ENCODE peak calls at places on chromosomes 1 and 21, in seven cellular contexts. One of them, this sample, is unnamed.
A peak's percentile ranks its signal among the peaks of the same experiment; 100 is the strongest.

GRCh38 chr1:32307313-32307712 is 15.4 kb downstream of the HDAC1 start:
- DNase-seq in left ventricle myocardium inferior: no peak
- DNase-seq in tibial nerve: no peak
- DNase-seq in astrocyte: peak; percentile 22
- DNase-seq in AG10803: peak; percentile 37
- DNase-seq in pancreas: no peak
- DNase-seq in OCI-LY7: no peak
- DNase-seq in this sample: peak; percentile 34

GRCh38 chr1:163071381-163072255 is 2.5 kb downstream of the RGS4 start:
- DNase-seq in AG10803: peak; percentile 78
- DNase-seq in tibial nerve: peak; percentile 25
- DNase-seq in astrocyte: peak; percentile 84
- DNase-seq in OCI-LY7: peak; percentile 43
- DNase-seq in left ventricle myocardium inferior: peak; percentile 39
- DNase-seq in pancreas: peak; percentile 30
- DNase-seq in this sample: peak; percentile 76

GRCh38 chr21:33767236-33767635 is 124.9 kb downstream of the ITSN1 start:
- DNase-seq in pancreas: no peak
- DNase-seq in tibial nerve: no peak
- DNase-seq in OCI-LY7: no peak
- DNase-seq in left ventricle myocardium inferior: no peak
- DNase-seq in astrocyte: peak; percentile 63
- DNase-seq in AG10803: peak; percentile 76
- DNase-seq in this sample: no peak

GRCh38 chr1:194873328-194873923 is 1687.0 kb upstream of the B3GALT2 start:
- DNase-seq in tibial nerve: no peak
- DNase-seq in astrocyte: peak; percentile 24
- DNase-seq in AG10803: no peak
- DNase-seq in pancreas: no peak
- DNase-seq in left ventricle myocardium inferior: no peak
- DNase-seq in OCI-LY7: no peak
- DNase-seq in this sample: no peak

GRCh38 chr1:205588691-205589445 is 42.9 kb downstream of the ELK4 start:
- DNase-seq in pancreas: no peak
- DNase-seq in tibial nerve: no peak
- DNase-seq in OCI-LY7: peak; percentile 75
- DNase-seq in AG10803: peak; percentile 52
- DNase-seq in left ventricle myocardium inferior: no peak
- DNase-seq in astrocyte: peak; percentile 52
- DNase-seq in this sample: peak; percentile 49

GRCh38 chr1:25022361-25023189 is 92.5 kb upstream of the RUNX3 start:
- DNase-seq in astrocyte: peak; percentile 95
- DNase-seq in AG10803: peak; percentile 90
- DNase-seq in tibial nerve: peak; percentile 27
- DNase-seq in OCI-LY7: peak; percentile 86
- DNase-seq in pancreas: no peak
- DNase-seq in left ventricle myocardium inferior: peak; percentile 46
- DNase-seq in this sample: peak; percentile 89

GRCh38 chr1:55337801-55338447 is 122.8 kb upstream of the USP24 start:
- DNase-seq in left ventricle myocardium inferior: no peak
- DNase-seq in OCI-LY7: peak; percentile 55
- DNase-seq in pancreas: no peak
- DNase-seq in tibial nerve: no peak
- DNase-seq in AG10803: peak; percentile 55
- DNase-seq in astrocyte: peak; percentile 45
- DNase-seq in this sample: peak; percentile 77

GRCh38 chr1:1891349-1892078 is 627 bp upstream of the GNB1 start:
- DNase-seq in AG10803: peak; percentile 70
- DNase-seq in tibial nerve: no peak
- DNase-seq in pancreas: peak; percentile 88
- DNase-seq in OCI-LY7: peak; percentile 82
- DNase-seq in astrocyte: no peak
- DNase-seq in left ventricle myocardium inferior: peak; percentile 79
- DNase-seq in this sample: peak; percentile 66

GRCh38 chr1:243394610-243395490 is 139.0 kb downstream of the SDCCAG8 start:
- DNase-seq in left ventricle myocardium inferior: no peak
- DNase-seq in OCI-LY7: no peak
- DNase-seq in pancreas: no peak
- DNase-seq in AG10803: no peak
- DNase-seq in tibial nerve: no peak
- DNase-seq in astrocyte: no peak
- DNase-seq in this sample: no peak

DNA sequence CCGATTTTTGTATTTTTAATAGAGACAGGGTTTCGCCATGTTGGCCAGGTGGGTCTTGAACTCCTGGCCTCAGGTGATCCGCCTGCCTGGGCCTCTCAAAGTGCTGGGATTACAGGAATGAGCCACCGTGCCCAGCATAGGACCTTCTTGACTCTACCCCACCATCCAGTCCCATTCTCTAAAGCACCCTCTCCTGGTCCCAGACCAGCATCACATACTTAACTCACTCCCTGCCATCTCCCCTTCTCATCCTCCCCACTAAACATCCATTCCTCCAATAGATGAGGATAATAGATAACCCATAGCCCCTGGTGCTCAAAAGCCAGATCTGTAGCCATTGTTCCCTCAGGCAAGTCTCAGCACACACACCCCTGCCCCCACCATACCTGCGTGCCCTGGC is 2.1 kb downstream of the ENTREP3 start:
- DNase-seq in left ventricle myocardium inferior: no peak
- DNase-seq in OCI-LY7: no peak
- DNase-seq in astrocyte: no peak
- DNase-seq in pancreas: no peak
- DNase-seq in AG10803: no peak
- DNase-seq in tibial nerve: no peak
- DNase-seq in this sample: no peak
- TF ChIP-seq CTCF in left ventricle myocardium inferior: no peak
- TF ChIP-seq CTCF in OCI-LY7: peak; percentile 24
- TF ChIP-seq CTCF in astrocyte: no peak
- TF ChIP-seq CTCF in pancreas: no peak
- TF ChIP-seq CTCF in AG10803: no peak
- TF ChIP-seq CTCF in tibial nerve: no peak
- TF ChIP-seq CTCF in this sample: peak; percentile 17

DNA sequence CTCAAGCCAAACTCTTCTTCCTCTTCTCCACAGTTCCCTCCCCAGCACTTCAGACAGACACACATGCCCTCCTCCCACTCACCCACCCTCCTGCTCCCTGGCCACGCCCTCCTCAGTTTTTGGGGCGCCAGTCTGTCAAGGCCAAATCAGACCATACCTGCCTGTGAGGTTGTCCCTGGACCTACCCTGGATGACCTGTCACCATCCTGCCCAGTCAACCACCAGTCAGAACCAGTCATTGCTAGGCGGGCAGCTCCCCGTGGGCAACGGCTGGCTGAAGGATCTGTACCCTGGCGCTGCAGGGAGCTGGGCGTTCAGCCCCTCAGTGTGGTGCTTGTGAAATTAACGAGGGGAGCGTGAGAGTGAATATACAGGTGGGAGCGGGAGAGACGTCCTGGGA is 670 bp downstream of the C1orf210 start:
- DNase-seq in tibial nerve: no peak
- DNase-seq in pancreas: no peak
- DNase-seq in OCI-LY7: no peak
- DNase-seq in astrocyte: no peak
- DNase-seq in left ventricle myocardium inferior: no peak
- DNase-seq in AG10803: no peak
- DNase-seq in this sample: no peak
- H3K4me3 ChIP-seq in tibial nerve: no peak overlapping the region
- H3K4me3 ChIP-seq in pancreas: peak overlapping the region; percentile 31
- H3K4me3 ChIP-seq in OCI-LY7: no peak overlapping the region
- H3K4me3 ChIP-seq in astrocyte: no peak overlapping the region
- H3K4me3 ChIP-seq in left ventricle myocardium inferior: no peak overlapping the region
- H3K4me3 ChIP-seq in AG10803: no peak overlapping the region
- H3K4me3 ChIP-seq in this sample: no peak overlapping the region

DNA sequence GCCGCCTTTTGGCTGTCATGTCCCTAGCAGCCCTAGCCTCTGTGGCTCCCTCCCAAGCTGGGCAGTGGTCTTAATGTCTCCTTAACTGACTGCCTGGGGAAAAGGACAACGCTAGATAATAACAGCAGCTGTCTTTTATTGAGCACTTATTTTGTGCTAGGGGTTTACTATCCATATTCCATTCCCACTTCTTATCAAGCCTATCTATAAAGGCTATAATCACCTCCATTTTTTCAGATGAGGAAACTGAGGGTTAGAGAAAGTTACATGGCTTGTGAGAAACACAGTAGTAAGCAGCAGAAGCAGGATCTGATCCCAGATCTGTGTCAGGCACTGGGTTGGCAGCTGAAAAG is 6.2 kb downstream of the SH3BGRL3 start:
- DNase-seq in astrocyte: no peak
- DNase-seq in OCI-LY7: no peak
- DNase-seq in AG10803: no peak
- DNase-seq in pancreas: no peak
- DNase-seq in tibial nerve: no peak
- DNase-seq in left ventricle myocardium inferior: no peak
- DNase-seq in this sample: no peak
- TF ChIP-seq CTCF in astrocyte: no peak
- TF ChIP-seq CTCF in OCI-LY7: peak; percentile 8
- TF ChIP-seq CTCF in AG10803: no peak
- TF ChIP-seq CTCF in pancreas: no peak
- TF ChIP-seq CTCF in tibial nerve: no peak
- TF ChIP-seq CTCF in left ventricle myocardium inferior: no peak
- TF ChIP-seq CTCF in this sample: no peak

GRCh38 chr1:41153750-41154274 is 88.3 kb downstream of the SCMH1 start:
- DNase-seq in AG10803: no peak
- DNase-seq in pancreas: no peak
- DNase-seq in tibial nerve: no peak
- DNase-seq in astrocyte: no peak
- DNase-seq in left ventricle myocardium inferior: no peak
- DNase-seq in OCI-LY7: no peak
- DNase-seq in this sample: peak; percentile 8

GRCh38 chr1:41158147-41158875 is 83.8 kb downstream of the SCMH1 start:
- DNase-seq in left ventricle myocardium inferior: no peak
- DNase-seq in pancreas: no peak
- DNase-seq in OCI-LY7: no peak
- DNase-seq in AG10803: no peak
- DNase-seq in astrocyte: no peak
- DNase-seq in tibial nerve: no peak
- DNase-seq in this sample: peak; percentile 13

GRCh38 chr1:41152622-41153044 is 89.5 kb downstream of the SCMH1 start:
- DNase-seq in pancreas: no peak
- DNase-seq in AG10803: peak; percentile 91
- DNase-seq in tibial nerve: no peak
- DNase-seq in left ventricle myocardium inferior: no peak
- DNase-seq in astrocyte: peak; percentile 95
- DNase-seq in OCI-LY7: no peak
- DNase-seq in this sample: peak; percentile 88

GRCh38 chr1:41151846-41152245 is 90.3 kb downstream of the SCMH1 start:
- DNase-seq in tibial nerve: no peak
- DNase-seq in pancreas: no peak
- DNase-seq in OCI-LY7: no peak
- DNase-seq in AG10803: peak; percentile 24
- DNase-seq in left ventricle myocardium inferior: no peak
- DNase-seq in astrocyte: peak; percentile 52
- DNase-seq in this sample: no peak

DNA sequence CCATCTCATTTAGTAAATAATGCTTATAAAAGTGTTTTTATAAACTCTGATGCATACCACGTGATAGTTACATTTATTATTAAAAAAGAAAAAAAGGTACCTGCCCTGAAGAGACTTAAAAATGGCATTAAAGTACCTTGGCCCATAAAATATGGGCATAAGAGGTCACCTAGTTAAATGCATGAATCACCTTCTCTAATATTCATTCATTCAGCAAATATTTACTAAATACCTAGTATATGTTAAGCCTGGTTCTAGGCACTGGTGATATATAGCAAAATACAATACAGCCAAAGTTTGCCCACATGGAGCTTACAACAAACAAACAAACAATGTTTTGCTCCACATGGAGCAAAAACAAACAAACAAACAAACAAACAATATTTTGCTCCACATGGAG is 87.0 kb downstream of the SCMH1 start:
- DNase-seq in pancreas: no peak
- DNase-seq in AG10803: no peak
- DNase-seq in tibial nerve: no peak
- DNase-seq in OCI-LY7: no peak
- DNase-seq in astrocyte: no peak
- DNase-seq in left ventricle myocardium inferior: no peak
- DNase-seq in this sample: no peak
- H3K4me3 ChIP-seq in pancreas: no peak overlapping the region
- H3K4me3 ChIP-seq in AG10803: no peak overlapping the region
- H3K4me3 ChIP-seq in tibial nerve: no peak overlapping the region
- H3K4me3 ChIP-seq in OCI-LY7: no peak overlapping the region
- H3K4me3 ChIP-seq in astrocyte: no peak overlapping the region
- H3K4me3 ChIP-seq in left ventricle myocardium inferior: no peak overlapping the region
- H3K4me3 ChIP-seq in this sample: no peak overlapping the region

GRCh38 chr1:77220687-77221463 is 1.6 kb upstream of the PIGK start:
- DNase-seq in left ventricle myocardium inferior: no peak
- DNase-seq in OCI-LY7: no peak
- DNase-seq in pancreas: no peak
- DNase-seq in astrocyte: peak; percentile 74
- DNase-seq in tibial nerve: no peak
- DNase-seq in AG10803: peak; percentile 33
- DNase-seq in this sample: peak; percentile 50

GRCh38 chr1:77218477-77219165 is 609 bp downstream of the PIGK start:
- DNase-seq in pancreas: no peak
- DNase-seq in AG10803: no peak
- DNase-seq in OCI-LY7: no peak
- DNase-seq in tibial nerve: no peak
- DNase-seq in left ventricle myocardium inferior: no peak
- DNase-seq in astrocyte: peak; percentile 19
- DNase-seq in this sample: no peak

GRCh38 chr1:77222496-77222895 is 3.3 kb upstream of the PIGK start:
- DNase-seq in left ventricle myocardium inferior: no peak
- DNase-seq in AG10803: no peak
- DNase-seq in pancreas: no peak
- DNase-seq in OCI-LY7: no peak
- DNase-seq in astrocyte: no peak
- DNase-seq in tibial nerve: no peak
- DNase-seq in this sample: no peak

GRCh38 chr1:77219166-77219887 is at the start of gene PIGK:
- DNase-seq in pancreas: peak; percentile 84
- DNase-seq in astrocyte: peak; percentile 76
- DNase-seq in OCI-LY7: peak; percentile 93
- DNase-seq in left ventricle myocardium inferior: peak; percentile 88
- DNase-seq in tibial nerve: peak; percentile 68
- DNase-seq in AG10803: peak; percentile 81
- DNase-seq in this sample: peak; percentile 87
- TF ChIP-seq CTCF in pancreas: no peak
- TF ChIP-seq CTCF in astrocyte: no peak
- TF ChIP-seq CTCF in OCI-LY7: peak; percentile 22
- TF ChIP-seq CTCF in left ventricle myocardium inferior: no peak
- TF ChIP-seq CTCF in tibial nerve: no peak
- TF ChIP-seq CTCF in AG10803: no peak
- TF ChIP-seq CTCF in this sample: peak; percentile 3

DNA sequence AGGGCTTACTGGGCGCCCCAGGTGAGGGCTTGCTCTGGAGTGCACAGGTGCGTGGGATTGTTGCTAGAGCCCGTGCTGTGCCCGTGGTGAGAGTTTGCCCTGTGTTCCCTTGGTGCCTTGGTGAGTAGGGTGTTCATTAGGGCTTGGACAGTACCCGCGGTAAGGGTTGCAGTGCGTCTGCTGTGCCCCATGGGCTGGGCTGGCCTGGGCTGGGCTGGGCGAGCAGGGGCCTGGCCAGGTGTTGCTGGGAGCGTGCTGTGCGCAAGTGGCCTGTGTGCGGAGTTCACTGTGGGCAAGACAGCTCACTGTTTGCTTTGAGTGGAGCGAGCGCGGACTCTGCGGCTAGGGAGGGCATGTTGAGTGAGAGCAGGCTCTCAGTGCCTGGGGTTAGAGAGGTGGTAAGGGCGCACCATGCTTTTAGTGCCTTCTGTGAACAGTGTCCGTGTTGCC is 724 bp downstream of the CR1L start:
- DNase-seq in astrocyte: no peak
- DNase-seq in left ventricle myocardium inferior: no peak
- DNase-seq in AG10803: no peak
- DNase-seq in OCI-LY7: no peak
- DNase-seq in pancreas: no peak
- DNase-seq in tibial nerve: no peak
- DNase-seq in this sample: no peak
- H3K4me3 ChIP-seq in astrocyte: peak overlapping the region; percentile 65
- H3K4me3 ChIP-seq in left ventricle myocardium inferior: peak overlapping the region; percentile 76
- H3K4me3 ChIP-seq in AG10803: peak overlapping the region; percentile 71
- H3K4me3 ChIP-seq in OCI-LY7: peak overlapping the region; percentile 37
- H3K4me3 ChIP-seq in pancreas: no peak overlapping the region
- H3K4me3 ChIP-seq in tibial nerve: peak overlapping the region; percentile 59
- H3K4me3 ChIP-seq in this sample: peak overlapping the region; percentile 71